ENCODE peak calls at places on chromosomes 2 and 18, in four cellular contexts. R is heart right ventricle, U is suprapubic skin, T is neural progenitor cell. F is an unnamed sample.

GRCh38 chr2:39313575-39313974 is 69.8 kb upstream of the CDKL4 start:
- DNase-seq in R (no peak), U (no peak), T (no peak), F (no peak)

GRCh38 chr18:9218052-9218451 is 81.5 kb downstream of the ANKRD12 start:
- DNase-seq in R (no peak), U (no peak), T (no peak), F (no peak)

GRCh38 chr2:241545523-241546473 is 12.7 kb upstream of the BOK start:
- DNase-seq in R (no peak), U (no peak), T (no peak), F (no peak)

GRCh38 chr2:183224933-183225332 is 100.7 kb downstream of the NUP35 start:
- DNase-seq in R (no peak), U (no peak), T (no peak), F (no peak)

GRCh38 chr18:25360301-25360899 is 8.4 kb upstream of the ZNF521 start:
- DNase-seq in R (no peak), U (no peak), T (no peak), F (no peak)

GRCh38 chr2:194155406-194155805 is 1501.6 kb upstream of the SLC39A10 start:
- DNase-seq in R (no peak), U (no peak), T (no peak), F (no peak)

GRCh38 chr2:30445266-30445821 is 1.7 kb upstream of the LCLAT1 start:
- DNase-seq in R (no peak), U (peak), T (no peak), F (no peak)

GRCh38 chr2:8462280-8462679 is 219.6 kb upstream of the ID2 start:
- DNase-seq in R (no peak), U (no peak), T (no peak), F (no peak)

GRCh38 chr2:142734770-142735169 is 142.7 kb upstream of the KYNU start:
- DNase-seq in R (no peak), U (no peak), T (no peak), F (no peak)

GRCh38 chr2:191661099-191661681 is 16.7 kb upstream of the NABP1 start:
- DNase-seq in R (no peak), U (no peak), T (no peak), F (no peak)

GRCh38 chr2:25052948-25053477 is 11.1 kb downstream of the EFR3B start:
- DNase-seq in R (no peak), U (no peak), T (no peak), F (no peak)

GRCh38 chr2:229713371-229714079 is 830 bp downstream of the DNER start:
- DNase-seq in R (no peak), U (no peak), T (peak), F (peak)

GRCh38 chr2:44759823-44760222 is 181.7 kb upstream of the SIX3 start:
- DNase-seq in R (no peak), U (no peak), T (no peak), F (no peak)

GRCh38 chr2:129764376-129765325 is 214.8 kb upstream of the RAB6C start:
- DNase-seq in R (no peak), U (no peak), T (no peak), F (no peak)

GRCh38 chr2:48607307-48608014 is 10.2 kb upstream of the GTF2A1L start:
- DNase-seq in R (no peak), U (no peak), T (no peak), F (no peak)

GRCh38 chr2:183078163-183078466 is 432 bp upstream of the DUSP19 start:
- DNase-seq in R (peak), U (no peak), T (no peak), F (no peak)

GRCh38 chr18:34086370-34086769 is 138.3 kb downstream of the NOL4 start:
- DNase-seq in R (no peak), U (no peak), T (no peak), F (no peak)

GRCh38 chr2:82498777-82499443 is 1960.2 kb downstream of the SUCLG1 start:
- DNase-seq in R (no peak), U (no peak), T (no peak), F (no peak)

GRCh38 chr18:30888344-30888743 is 154.2 kb downstream of the DSC3 start:
- DNase-seq in R (no peak), U (no peak), T (no peak), F (no peak)

GRCh38 chr2:3670376-3670775 is 12.4 kb downstream of the ALLC start:
- DNase-seq in R (no peak), U (no peak), T (no peak), F (no peak)

GRCh38 chr2:138185827-138186226 is 221.6 kb downstream of the HNMT start:
- DNase-seq in R (no peak), U (no peak), T (no peak), F (no peak)

GRCh38 chr2:127526940-127527804 is 883 bp upstream of the IWS1 start:
- DNase-seq in R (no peak), U (no peak), T (peak), F (no peak)

GRCh38 chr18:58572181-58572580 is 56.7 kb downstream of the ALPK2 start:
- DNase-seq in R (no peak), U (no peak), T (no peak), F (no peak)

GRCh38 chr2:17362956-17363355 is 155.3 kb downstream of the RAD51AP2 start:
- DNase-seq in R (no peak), U (no peak), T (no peak), F (no peak)

GRCh38 chr2:157443795-157444642 is at the start of gene CYTIP:
- DNase-seq in R (no peak), U (no peak), T (no peak), F (no peak)

GRCh38 chr2:109216332-109216731 is 87.3 kb downstream of the SH3RF3 start:
- DNase-seq in R (no peak), U (no peak), T (no peak), F (no peak)

GRCh38 chr2:31319391-31320175 is 85.6 kb downstream of the EHD3 start:
- DNase-seq in R (no peak), U (no peak), T (no peak), F (no peak)

DNA sequence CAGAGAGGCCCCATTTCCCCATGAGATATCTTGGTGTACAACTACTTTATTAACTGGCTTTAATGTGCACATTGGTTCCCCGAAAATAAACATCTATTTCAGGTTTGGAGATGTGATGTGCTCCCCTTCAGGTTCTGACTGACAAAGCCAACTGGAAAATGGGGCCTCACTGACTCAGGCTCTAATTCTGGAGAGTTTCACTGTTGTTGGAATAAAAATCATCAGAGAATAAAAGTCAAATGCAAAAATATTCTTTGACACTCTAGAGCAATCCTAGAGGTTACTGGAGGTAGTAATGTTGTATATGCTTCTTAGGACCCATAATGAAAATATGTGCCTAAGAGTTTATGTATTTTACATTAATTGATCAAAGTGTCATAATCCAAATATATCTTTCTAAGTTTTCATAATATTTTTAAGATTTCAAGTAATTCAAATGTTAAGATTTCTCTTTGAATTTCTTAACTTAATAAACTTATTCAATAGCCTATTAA is 189.9 kb upstream of the COL3A1 start:
- DNase-seq in R (no peak), U (no peak), T (no peak), F (no peak)
- TF ChIP-seq CTCF in R (no peak), U (no peak), T (no peak), F (peak)

GRCh38 chr2:9573840-9574239 is 18.2 kb upstream of the ADAM17 start:
- DNase-seq in R (no peak), U (no peak), T (no peak), F (no peak)
- TF ChIP-seq CTCF in R (no peak), U (no peak), T (peak), F (no peak)

DNA sequence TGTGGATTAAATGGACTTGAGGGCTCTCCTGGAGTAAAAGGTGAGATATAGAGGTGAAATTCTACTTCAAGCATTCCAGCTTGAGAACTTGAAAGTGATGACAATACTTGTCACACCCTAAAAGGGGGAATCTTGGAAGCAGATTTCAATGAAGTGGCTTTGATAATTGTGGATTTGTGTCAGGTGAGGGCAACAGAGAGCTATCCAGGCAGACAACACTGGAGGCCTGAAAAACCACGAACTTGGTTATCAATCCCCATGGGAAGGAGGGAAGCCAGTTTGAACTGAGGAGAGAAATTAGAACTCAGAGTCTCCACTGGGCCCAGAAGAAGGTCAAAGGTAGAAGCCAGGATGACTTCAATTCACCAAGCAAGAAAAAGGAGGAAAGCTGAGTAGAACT is 263.9 kb downstream of the FIGN start:
- DNase-seq in R (no peak), U (no peak), T (peak), F (no peak)
- TF ChIP-seq CTCF in R (peak), U (no peak), T (peak), F (peak)

GRCh38 chr18:49648811-49649210 is 87.0 kb downstream of the LIPG start:
- DNase-seq in R (no peak), U (no peak), T (no peak), F (no peak)
- TF ChIP-seq CTCF in R (no peak), U (no peak), T (peak), F (peak)

GRCh38 chr18:2612996-2613395 is 41.6 kb downstream of the NDC80 start:
- DNase-seq in R (no peak), U (no peak), T (no peak), F (no peak)
- TF ChIP-seq CTCF in R (no peak), U (no peak), T (no peak), F (no peak)

GRCh38 chr2:174992886-174993285 is 12.3 kb downstream of the CHN1 start:
- DNase-seq in R (no peak), U (no peak), T (no peak), F (no peak)
- TF ChIP-seq CTCF in R (no peak), U (no peak), T (no peak), F (no peak)

GRCh38 chr2:143802242-143802641 is 673.0 kb downstream of the ARHGAP15 start:
- DNase-seq in R (no peak), U (no peak), T (no peak), F (no peak)
- TF ChIP-seq CTCF in R (no peak), U (no peak), T (no peak), F (no peak)

DNA sequence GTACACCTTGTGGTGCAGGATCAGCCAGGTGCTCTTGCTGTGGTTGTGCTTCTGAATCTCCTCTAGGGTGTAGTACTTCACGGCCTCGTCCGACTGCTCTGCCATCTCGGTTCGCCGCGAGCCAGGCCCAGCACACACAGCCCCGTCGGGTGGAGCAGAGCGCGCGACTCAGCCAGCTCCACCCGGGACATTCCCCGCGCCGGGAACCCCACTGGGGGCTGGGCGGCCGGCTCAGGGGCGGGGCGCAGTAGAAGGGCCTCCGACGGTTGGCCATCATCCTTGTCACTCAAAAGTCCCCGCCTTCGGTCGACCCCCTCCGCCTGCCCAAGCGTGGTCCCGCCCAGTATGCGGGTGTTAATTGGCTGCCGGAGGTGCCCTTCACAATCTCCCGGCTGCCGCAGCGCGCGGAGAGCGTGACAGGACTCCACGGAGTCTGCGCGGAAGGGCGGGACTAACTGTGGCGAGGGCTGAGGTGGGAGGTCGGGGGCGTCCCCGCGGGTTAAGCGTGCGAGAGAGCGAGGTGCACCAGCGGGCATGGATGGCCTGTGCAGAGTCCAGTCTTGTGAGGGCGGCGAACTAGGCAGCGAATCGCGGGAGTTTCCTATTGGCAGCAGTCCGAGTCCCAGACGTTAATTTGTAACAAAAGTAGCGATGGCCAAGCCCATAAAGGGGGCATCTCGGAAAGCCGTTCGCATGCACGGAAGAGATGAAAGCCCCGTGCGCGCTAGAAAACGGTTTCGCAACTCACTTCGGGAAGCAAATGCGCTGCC is at the start of gene CYB5A:
- DNase-seq in R (peak), U (peak), T (peak), F (peak)
- TF ChIP-seq CTCF in R (no peak), U (no peak), T (peak), F (peak)

GRCh38 chr2:231540017-231540416 is 9.8 kb upstream of the NMUR1 start:
- DNase-seq in R (no peak), U (no peak), T (no peak), F (no peak)

GRCh38 chr2:231547315-231548110 is 17.3 kb upstream of the NMUR1 start:
- DNase-seq in R (no peak), U (no peak), T (no peak), F (no peak)

GRCh38 chr2:231545105-231545902 is 15.1 kb upstream of the NMUR1 start:
- DNase-seq in R (peak), U (no peak), T (no peak), F (no peak)

GRCh38 chr2:231546014-231546413 is 15.8 kb upstream of the NMUR1 start:
- DNase-seq in R (no peak), U (no peak), T (no peak), F (no peak)

DNA sequence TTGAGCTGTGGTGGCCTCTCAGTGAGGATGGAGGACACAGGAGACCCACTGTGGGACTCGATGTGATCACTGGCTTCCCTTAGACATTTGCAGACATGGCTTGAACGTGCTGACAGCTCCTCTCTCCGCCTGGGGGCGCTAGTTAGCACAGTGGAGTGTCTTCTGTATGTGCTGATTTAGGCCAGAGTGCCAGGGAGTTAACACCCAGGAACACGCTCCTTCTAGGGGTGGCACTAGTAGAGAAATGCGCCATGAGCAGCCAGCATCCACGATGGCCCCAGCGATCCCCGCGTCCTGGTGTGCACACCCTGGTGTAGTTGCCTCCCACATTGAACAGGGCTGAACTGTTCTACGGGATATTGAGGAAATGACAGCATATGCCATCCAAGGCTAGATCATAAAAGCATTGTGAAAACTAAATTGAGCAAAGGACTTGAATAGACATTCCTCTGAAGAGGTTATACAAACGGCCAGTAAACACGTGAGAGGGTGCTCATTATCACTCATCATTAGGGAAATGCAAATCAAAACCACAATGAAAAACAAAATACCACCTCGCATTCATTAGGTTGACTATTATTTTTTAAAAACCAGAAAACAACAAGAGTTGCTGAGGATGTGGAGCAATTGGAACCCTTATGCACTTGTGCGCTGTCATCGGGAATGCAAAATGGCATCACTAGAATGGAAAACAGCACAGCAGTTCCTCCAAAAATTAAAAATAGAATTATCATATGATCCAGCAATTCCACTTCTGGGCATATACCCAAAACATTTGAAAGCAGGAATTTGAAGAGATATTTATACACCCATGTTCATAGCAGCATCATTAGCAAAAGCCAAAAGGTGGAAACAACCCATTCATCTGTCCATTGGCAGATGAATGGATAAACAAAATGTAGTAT is 11.6 kb upstream of the NMUR1 start:
- DNase-seq in R (no peak), U (no peak), T (peak), F (no peak)
- TF ChIP-seq CTCF in R (no peak), U (no peak), T (peak), F (peak)

F was measured in progenitor cell of endocrine pancreas.